ENCODE peak calls at places on chromosomes 5 and 9, in six cellular contexts. T, R, P, A, Z and G are unnamed samples.

GRCh38 chr9:86075132-86075807 is 24.1 kb downstream of the GOLM1 start:
- DNase-seq in R (no peak), Z (no peak), A (no peak), P (no peak), T (no peak), G (no peak)

GRCh38 chr5:3036041-3036440 is 284.6 kb upstream of the IRX2 start:
- DNase-seq in R (no peak), Z (no peak), P (no peak), T (no peak), A (no peak), G (no peak)

GRCh38 chr5:120207139-120207538 is 257.0 kb upstream of the PRR16 start:
- DNase-seq in A (no peak), R (no peak), T (no peak), Z (no peak), P (no peak), G (no peak)

GRCh38 chr5:131706278-131706677 is 71.2 kb upstream of the RAPGEF6 start:
- DNase-seq in R (no peak), P (no peak), Z (no peak), A (no peak), T (no peak), G (no peak)

GRCh38 chr9:134738869-134739659 is 97.5 kb downstream of the COL5A1 start:
- DNase-seq in T (no peak), R (no peak), Z (peak; percentile 87), A (peak; percentile 24), P (peak; percentile 73), G (peak; percentile 79)

GRCh38 chr5:121366515-121366914 is 485.2 kb upstream of the FTMT start:
- DNase-seq in T (no peak), R (no peak), A (no peak), Z (no peak), P (no peak), G (no peak)

GRCh38 chr5:163569284-163569683 is 63.9 kb downstream of the MAT2B start:
- DNase-seq in R (no peak), T (no peak), Z (no peak), A (no peak), P (no peak), G (no peak)

GRCh38 chr5:127700237-127700766 is 2.9 kb upstream of the CCDC192 start:
- DNase-seq in P (no peak), T (no peak), Z (no peak), A (no peak), R (no peak), G (no peak)

GRCh38 chr5:86679529-86679928 is 61.8 kb downstream of the COX7C start:
- DNase-seq in Z (peak; percentile 11), T (peak; percentile 36), P (no peak), A (no peak), R (no peak), G (peak; percentile 9)

GRCh38 chr9:14092344-14092743 is 221.6 kb downstream of the NFIB start:
- DNase-seq in R (no peak), P (no peak), T (no peak), A (no peak), Z (no peak), G (no peak)

GRCh38 chr5:180605554-180606214 is 14.4 kb upstream of the SCGB3A1 start:
- DNase-seq in R (peak; percentile 12), P (no peak), Z (peak; percentile 69), A (peak; percentile 56), T (peak; percentile 23), G (no peak)